ENCODE peak calls at places on chromosomes 1 and 21, in six cellular contexts. M is stomach, O is NCI-H1105, S is GM06990, N is RPMI8226, X is GM03348. U is an unnamed sample.

GRCh38 chr1:28855469-28855944 is 43.5 kb downstream of the OPRD1 start:
- DNase-seq in M (no peak), O (no peak), S (no peak), N (no peak), X (no peak), U (no peak)

GRCh38 chr1:164609084-164609483 is 50.1 kb downstream of the PBX1 start:
- DNase-seq in M (no peak), O (no peak), S (no peak), N (no peak), X (no peak), U (no peak)

GRCh38 chr1:171740987-171741871 is 636 bp downstream of the VAMP4 start:
- DNase-seq in M (peak; percentile 33), O (no peak), S (no peak), N (peak; percentile 72), X (peak; percentile 51), U (peak; percentile 53)

GRCh38 chr1:48617227-48617626 is 145.2 kb upstream of the SPATA6 start:
- DNase-seq in M (no peak), O (no peak), S (no peak), N (no peak), X (peak; percentile 56), U (no peak)

GRCh38 chr1:24586970-24587820 is 31.3 kb downstream of the NCMAP start:
- DNase-seq in M (peak; percentile 42), O (peak; percentile 64), S (no peak), N (peak; percentile 83), X (peak; percentile 75), U (no peak)

GRCh38 chr1:112576240-112576639 is 42.7 kb downstream of the ST7L start:
- DNase-seq in M (no peak), O (no peak), S (no peak), N (no peak), X (no peak), U (no peak)

GRCh38 chr1:155324717-155325595 is 4.3 kb downstream of the RUSC1 start:
- DNase-seq in M (peak; percentile 65), O (peak; percentile 22), S (peak; percentile 42), N (peak; percentile 50), X (peak; percentile 77), U (peak; percentile 62)

GRCh38 chr1:43557744-43558245 is 27.1 kb downstream of the PTPRF start:
- DNase-seq in M (peak; percentile 71), O (no peak), S (no peak), N (no peak), X (peak; percentile 64), U (no peak)

GRCh38 chr1:22341791-22342605 is 109.7 kb upstream of the ZBTB40 start:
- DNase-seq in M (no peak), O (peak; percentile 41), S (no peak), N (no peak), X (peak; percentile 84), U (no peak)

GRCh38 chr1:176315519-176316220 is 108.6 kb upstream of the COP1 start:
- DNase-seq in M (no peak), O (no peak), S (no peak), N (no peak), X (no peak), U (no peak)

GRCh38 chr1:221888218-221888617 is 146.3 kb upstream of the DUSP10 start:
- DNase-seq in M (no peak), O (no peak), S (no peak), N (no peak), X (no peak), U (no peak)

GRCh38 chr1:5744911-5745431 is 247.3 kb downstream of the NPHP4 start:
- DNase-seq in M (peak; percentile 17), O (peak; percentile 83), S (no peak), N (peak; percentile 41), X (no peak), U (no peak)

GRCh38 chr21:14850394-14850793 is 214.4 kb downstream of the NRIP1 start:
- DNase-seq in M (no peak), O (no peak), S (no peak), N (no peak), X (peak; percentile 42), U (no peak)

GRCh38 chr21:36355071-36355680 is 30.0 kb upstream of the CHAF1B start:
- DNase-seq in M (no peak), O (no peak), S (no peak), N (no peak), X (no peak), U (no peak)

GRCh38 chr1:29865051-29865450 is 628.7 kb downstream of the PTPRU start:
- DNase-seq in M (no peak), O (no peak), S (no peak), N (peak; percentile 84), X (no peak), U (no peak)

GRCh38 chr1:24830680-24831272 is 85.5 kb downstream of the CLIC4 start:
- DNase-seq in M (no peak), O (peak; percentile 52), S (no peak), N (peak; percentile 60), X (peak; percentile 51), U (no peak)

GRCh38 chr1:171486048-171486519 is 754 bp downstream of the PRRC2C start:
- DNase-seq in M (peak; percentile 27), O (peak; percentile 60), S (no peak), N (peak; percentile 57), X (peak; percentile 56), U (no peak)

GRCh38 chr1:115430717-115431116 is 92.7 kb upstream of the NGF start:
- DNase-seq in M (no peak), O (no peak), S (no peak), N (no peak), X (peak; percentile 84), U (no peak)

U was measured in left lobe of liver.